ENCODE peak calls at places on chromosomes 11 and 22, in nine cellular contexts. One of them, this sample, is unnamed.

GRCh38 chr11:72038491-72038890 is 39.8 kb downstream of the IL18BP start:
- DNase-seq in stomach: peak
- DNase-seq in SK-N-SH: peak
- DNase-seq in ovary: peak
- DNase-seq in tibial nerve: peak
- DNase-seq in sigmoid colon: peak
- DNase-seq in K562: peak
- DNase-seq in H1: no peak
- DNase-seq in suprapubic skin: peak
- DNase-seq in this sample: no peak

GRCh38 chr11:16750417-16750816 is 12.0 kb downstream of the C11orf58 start:
- DNase-seq in K562: no peak
- DNase-seq in suprapubic skin: no peak
- DNase-seq in ovary: no peak
- DNase-seq in tibial nerve: no peak
- DNase-seq in H1: no peak
- DNase-seq in sigmoid colon: no peak
- DNase-seq in SK-N-SH: no peak
- DNase-seq in stomach: no peak
- DNase-seq in this sample: no peak

GRCh38 chr11:114162719-114163123 is 103.2 kb downstream of the ZBTB16 start:
- DNase-seq in tibial nerve: peak
- DNase-seq in suprapubic skin: peak
- DNase-seq in K562: no peak
- DNase-seq in H1: no peak
- DNase-seq in stomach: peak
- DNase-seq in sigmoid colon: peak
- DNase-seq in ovary: peak
- DNase-seq in SK-N-SH: peak
- DNase-seq in this sample: no peak

GRCh38 chr11:134862168-134862567 is 450.1 kb upstream of the B3GAT1 start:
- DNase-seq in tibial nerve: no peak
- DNase-seq in sigmoid colon: no peak
- DNase-seq in suprapubic skin: no peak
- DNase-seq in ovary: no peak
- DNase-seq in H1: no peak
- DNase-seq in K562: no peak
- DNase-seq in stomach: no peak
- DNase-seq in SK-N-SH: peak
- DNase-seq in this sample: no peak

GRCh38 chr11:111939836-111940604 is 2.9 kb downstream of the DIXDC1 start:
- DNase-seq in suprapubic skin: no peak
- DNase-seq in sigmoid colon: no peak
- DNase-seq in K562: no peak
- DNase-seq in ovary: no peak
- DNase-seq in SK-N-SH: peak
- DNase-seq in stomach: no peak
- DNase-seq in H1: no peak
- DNase-seq in tibial nerve: no peak
- DNase-seq in this sample: no peak

GRCh38 chr11:20530942-20531703 is 68.3 kb upstream of the SLC6A5 start:
- DNase-seq in H1: no peak
- DNase-seq in SK-N-SH: no peak
- DNase-seq in ovary: no peak
- DNase-seq in suprapubic skin: no peak
- DNase-seq in stomach: no peak
- DNase-seq in tibial nerve: no peak
- DNase-seq in sigmoid colon: no peak
- DNase-seq in K562: no peak
- DNase-seq in this sample: no peak

GRCh38 chr11:82046778-82047177 is 686.9 kb downstream of the FAM181B start:
- DNase-seq in stomach: no peak
- DNase-seq in K562: no peak
- DNase-seq in SK-N-SH: no peak
- DNase-seq in ovary: no peak
- DNase-seq in tibial nerve: no peak
- DNase-seq in sigmoid colon: no peak
- DNase-seq in suprapubic skin: no peak
- DNase-seq in H1: no peak
- DNase-seq in this sample: no peak

GRCh38 chr11:58963551-58964075 is 24.3 kb downstream of the GLYATL1 start:
- DNase-seq in SK-N-SH: peak
- DNase-seq in H1: peak
- DNase-seq in tibial nerve: no peak
- DNase-seq in ovary: no peak
- DNase-seq in K562: no peak
- DNase-seq in stomach: peak
- DNase-seq in suprapubic skin: no peak
- DNase-seq in sigmoid colon: no peak
- DNase-seq in this sample: no peak

GRCh38 chr11:8354622-8355417 is 91.1 kb upstream of the LMO1 start:
- DNase-seq in sigmoid colon: no peak
- DNase-seq in ovary: no peak
- DNase-seq in K562: no peak
- DNase-seq in suprapubic skin: no peak
- DNase-seq in H1: no peak
- DNase-seq in stomach: no peak
- DNase-seq in SK-N-SH: peak
- DNase-seq in tibial nerve: no peak
- DNase-seq in this sample: no peak

GRCh38 chr22:34960005-34960404 is 106.0 kb upstream of the ISX start:
- DNase-seq in H1: no peak
- DNase-seq in suprapubic skin: no peak
- DNase-seq in ovary: no peak
- DNase-seq in K562: no peak
- DNase-seq in tibial nerve: no peak
- DNase-seq in stomach: no peak
- DNase-seq in sigmoid colon: no peak
- DNase-seq in SK-N-SH: no peak
- DNase-seq in this sample: no peak

GRCh38 chr11:86244063-86244521 is 461 bp upstream of the EED start:
- DNase-seq in ovary: peak
- DNase-seq in suprapubic skin: peak
- DNase-seq in K562: peak
- DNase-seq in stomach: peak
- DNase-seq in tibial nerve: peak
- DNase-seq in sigmoid colon: peak
- DNase-seq in H1: peak
- DNase-seq in SK-N-SH: peak
- DNase-seq in this sample: peak

GRCh38 chr11:22807855-22808558 is 21.6 kb downstream of the SVIP start:
- DNase-seq in K562: no peak
- DNase-seq in stomach: no peak
- DNase-seq in ovary: no peak
- DNase-seq in SK-N-SH: no peak
- DNase-seq in suprapubic skin: no peak
- DNase-seq in sigmoid colon: no peak
- DNase-seq in tibial nerve: no peak
- DNase-seq in H1: no peak
- DNase-seq in this sample: no peak

GRCh38 chr11:67252831-67253239 is 13.4 kb upstream of the GRK2 start:
- DNase-seq in suprapubic skin: no peak
- DNase-seq in K562: no peak
- DNase-seq in H1: no peak
- DNase-seq in ovary: no peak
- DNase-seq in SK-N-SH: no peak
- DNase-seq in sigmoid colon: peak
- DNase-seq in tibial nerve: no peak
- DNase-seq in stomach: no peak
- DNase-seq in this sample: no peak

GRCh38 chr22:36797988-36798670 is 18.7 kb downstream of the PVALB start:
- DNase-seq in sigmoid colon: no peak
- DNase-seq in H1: no peak
- DNase-seq in suprapubic skin: no peak
- DNase-seq in SK-N-SH: no peak
- DNase-seq in K562: no peak
- DNase-seq in stomach: no peak
- DNase-seq in ovary: no peak
- DNase-seq in tibial nerve: no peak
- DNase-seq in this sample: no peak
- TF ChIP-seq EP300 in sigmoid colon: no peak
- TF ChIP-seq EP300 in H1: no peak
- TF ChIP-seq EP300 in suprapubic skin: no peak
- TF ChIP-seq EP300 in SK-N-SH: no peak
- TF ChIP-seq EP300 in K562: no peak
- TF ChIP-seq EP300 in stomach: no peak
- TF ChIP-seq EP300 in ovary: no peak
- TF ChIP-seq EP300 in tibial nerve: no peak
- TF ChIP-seq EP300 in this sample: no peak

DNA sequence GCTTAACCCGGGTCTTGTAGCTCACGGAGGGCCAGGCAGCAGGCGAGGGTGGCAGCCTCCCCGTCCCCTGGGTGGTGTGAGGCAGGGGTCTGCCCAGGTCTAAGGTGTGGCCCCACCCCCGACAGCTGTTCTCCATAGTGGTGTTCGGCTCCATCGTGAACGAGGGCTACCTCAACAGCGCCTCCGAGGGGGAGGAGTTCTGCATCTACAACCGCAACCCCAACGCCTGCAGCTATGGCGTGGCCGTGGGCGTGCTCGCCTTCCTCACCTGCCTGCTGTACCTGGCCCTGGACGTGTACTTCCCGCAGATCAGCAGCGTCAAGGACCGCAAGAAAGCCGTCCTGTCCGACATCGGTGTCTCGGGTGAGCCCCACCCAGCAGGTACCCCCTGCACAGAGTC is 24.4 kb downstream of the SYNGR1 start:
- DNase-seq in SK-N-SH: no peak
- DNase-seq in K562: peak
- DNase-seq in suprapubic skin: no peak
- DNase-seq in stomach: no peak
- DNase-seq in sigmoid colon: no peak
- DNase-seq in H1: no peak
- DNase-seq in ovary: no peak
- DNase-seq in tibial nerve: no peak
- DNase-seq in this sample: no peak
- TF ChIP-seq EP300 in SK-N-SH: no peak
- TF ChIP-seq EP300 in K562: no peak
- TF ChIP-seq EP300 in suprapubic skin: no peak
- TF ChIP-seq EP300 in stomach: no peak
- TF ChIP-seq EP300 in sigmoid colon: no peak
- TF ChIP-seq EP300 in H1: no peak
- TF ChIP-seq EP300 in ovary: no peak
- TF ChIP-seq EP300 in tibial nerve: no peak
- TF ChIP-seq EP300 in this sample: no peak

DNA sequence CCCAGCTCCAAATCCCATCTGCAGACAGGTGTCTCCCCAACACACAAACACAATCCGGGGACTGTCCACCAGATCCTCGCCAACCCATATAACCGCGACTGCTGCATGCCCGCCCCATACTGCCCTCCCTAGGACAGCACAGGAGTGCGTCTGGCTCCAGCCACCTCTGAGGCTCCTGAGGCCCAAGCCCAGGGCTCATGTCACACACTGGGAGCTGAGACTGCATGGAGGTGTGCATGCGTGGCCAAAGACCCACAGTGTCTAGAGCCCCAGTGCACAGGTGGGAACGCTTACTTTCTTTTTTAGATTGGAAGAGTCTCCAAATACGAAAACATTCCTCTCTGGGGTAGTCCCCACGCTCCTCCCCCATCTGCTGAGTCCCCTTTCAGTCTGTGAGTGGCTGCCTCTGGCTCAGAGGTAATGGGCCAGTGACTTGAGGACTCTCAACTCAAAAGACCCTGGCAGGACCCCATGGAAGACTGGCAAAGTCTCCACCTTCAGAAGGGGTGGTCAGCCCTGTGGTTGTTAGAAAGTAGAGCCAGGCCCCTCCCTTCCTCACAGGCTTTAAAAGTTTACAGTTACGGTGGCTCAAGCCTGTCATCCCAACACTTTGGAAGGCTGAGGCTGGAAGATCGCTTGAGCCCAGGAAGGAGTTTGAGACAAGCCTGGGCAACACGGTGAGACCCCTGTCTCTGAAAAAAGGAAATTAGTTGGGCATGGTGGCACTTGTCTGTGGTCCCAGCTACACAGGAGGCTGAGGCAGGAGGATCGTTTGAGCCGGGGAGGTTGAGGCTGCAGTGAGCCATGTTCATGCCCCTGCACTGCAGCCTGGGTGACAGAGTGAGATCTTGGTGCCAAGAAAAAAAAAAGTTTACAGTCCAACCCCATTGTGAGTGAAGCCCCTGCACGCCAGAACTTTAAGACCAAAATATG is 2.3 kb downstream of the CBX7 start:
- DNase-seq in sigmoid colon: peak
- DNase-seq in stomach: no peak
- DNase-seq in tibial nerve: peak
- DNase-seq in suprapubic skin: peak
- DNase-seq in ovary: peak
- DNase-seq in H1: no peak
- DNase-seq in SK-N-SH: no peak
- DNase-seq in K562: no peak
- DNase-seq in this sample: peak
- TF ChIP-seq EP300 in sigmoid colon: no peak
- TF ChIP-seq EP300 in stomach: no peak
- TF ChIP-seq EP300 in tibial nerve: no peak
- TF ChIP-seq EP300 in suprapubic skin: no peak
- TF ChIP-seq EP300 in ovary: no peak
- TF ChIP-seq EP300 in H1: no peak
- TF ChIP-seq EP300 in SK-N-SH: no peak
- TF ChIP-seq EP300 in K562: no peak
- TF ChIP-seq EP300 in this sample: no peak

GRCh38 chr11:107271425-107271824 is 186.2 kb downstream of the CWF19L2 start:
- DNase-seq in ovary: no peak
- DNase-seq in sigmoid colon: no peak
- DNase-seq in H1: no peak
- DNase-seq in tibial nerve: no peak
- DNase-seq in SK-N-SH: no peak
- DNase-seq in stomach: no peak
- DNase-seq in K562: no peak
- DNase-seq in suprapubic skin: no peak
- DNase-seq in this sample: no peak

GRCh38 chr11:107272561-107272960 is 185.1 kb downstream of the CWF19L2 start:
- DNase-seq in sigmoid colon: no peak
- DNase-seq in H1: no peak
- DNase-seq in tibial nerve: no peak
- DNase-seq in suprapubic skin: no peak
- DNase-seq in K562: no peak
- DNase-seq in ovary: no peak
- DNase-seq in stomach: no peak
- DNase-seq in SK-N-SH: no peak
- DNase-seq in this sample: no peak

GRCh38 chr11:107275632-107276031 is 182.0 kb downstream of the CWF19L2 start:
- DNase-seq in sigmoid colon: no peak
- DNase-seq in SK-N-SH: no peak
- DNase-seq in K562: no peak
- DNase-seq in H1: no peak
- DNase-seq in tibial nerve: no peak
- DNase-seq in stomach: no peak
- DNase-seq in ovary: no peak
- DNase-seq in suprapubic skin: no peak
- DNase-seq in this sample: no peak

DNA sequence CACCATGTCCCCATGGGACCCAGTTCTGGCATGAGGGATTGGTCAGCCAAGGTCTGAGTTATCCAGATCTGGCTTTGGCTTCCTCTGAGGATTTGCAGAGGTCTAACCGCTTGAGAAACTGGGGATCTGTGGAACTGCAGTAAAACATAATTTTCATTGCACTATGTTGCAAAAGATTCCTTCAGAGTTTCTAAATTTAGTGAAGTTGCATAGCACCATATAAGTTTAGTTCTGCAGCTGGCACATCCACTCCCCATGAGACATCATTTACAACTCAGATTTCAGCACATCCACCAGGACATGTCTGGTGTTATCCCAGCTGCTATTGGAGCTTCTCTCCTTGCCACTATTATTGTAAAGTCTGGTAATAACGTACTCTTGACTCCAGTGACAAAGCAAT is 181.6 kb downstream of the CWF19L2 start:
- DNase-seq in sigmoid colon: no peak
- DNase-seq in suprapubic skin: no peak
- DNase-seq in K562: no peak
- DNase-seq in SK-N-SH: no peak
- DNase-seq in ovary: no peak
- DNase-seq in H1: no peak
- DNase-seq in stomach: no peak
- DNase-seq in tibial nerve: no peak
- DNase-seq in this sample: no peak
- TF ChIP-seq EP300 in sigmoid colon: no peak
- TF ChIP-seq EP300 in suprapubic skin: no peak
- TF ChIP-seq EP300 in K562: no peak
- TF ChIP-seq EP300 in SK-N-SH: no peak
- TF ChIP-seq EP300 in ovary: no peak
- TF ChIP-seq EP300 in H1: no peak
- TF ChIP-seq EP300 in stomach: no peak
- TF ChIP-seq EP300 in tibial nerve: no peak
- TF ChIP-seq EP300 in this sample: no peak

This sample was measured in HepG2.